ENCODE peak calls at places on chromosomes 2 and 18, in six cellular contexts. One of them, this sample, is unnamed.
A peak's percentile ranks its signal among the peaks of the same experiment; 100 is the strongest.

GRCh38 chr2:239942871-239943311 is 82.3 kb downstream of the NDUFA10 start:
- DNase-seq in NCI-H510A: no peak
- DNase-seq in B cell: peak; percentile 29
- DNase-seq in activated CD4-positive, CD25-positive, alpha-beta regulatory T cell treated with anti-CD3 and anti-CD28 coated beads, Interleukin-2, amount 50 U/mL, for 72 hours: no peak
- DNase-seq in pulmonary artery endothelial cell: no peak
- DNase-seq in NCI-H2029 treated with DMSO at 0.1 percent for 48 hours: no peak
- DNase-seq in this sample: no peak

GRCh38 chr2:26740890-26741302 is 23.2 kb upstream of the SLC35F6 start:
- DNase-seq in NCI-H510A: no peak
- DNase-seq in B cell: no peak
- DNase-seq in activated CD4-positive, CD25-positive, alpha-beta regulatory T cell treated with anti-CD3 and anti-CD28 coated beads, Interleukin-2, amount 50 U/mL, for 72 hours: no peak
- DNase-seq in pulmonary artery endothelial cell: no peak
- DNase-seq in NCI-H2029 treated with DMSO at 0.1 percent for 48 hours: no peak
- DNase-seq in this sample: no peak

GRCh38 chr18:60147326-60147725 is 225.2 kb downstream of the MC4R start:
- DNase-seq in NCI-H510A: no peak
- DNase-seq in B cell: no peak
- DNase-seq in activated CD4-positive, CD25-positive, alpha-beta regulatory T cell treated with anti-CD3 and anti-CD28 coated beads, Interleukin-2, amount 50 U/mL, for 72 hours: no peak
- DNase-seq in pulmonary artery endothelial cell: no peak
- DNase-seq in NCI-H2029 treated with DMSO at 0.1 percent for 48 hours: no peak
- DNase-seq in this sample: no peak

GRCh38 chr2:29290293-29291052 is 175.3 kb downstream of the CLIP4 start:
- DNase-seq in NCI-H510A: no peak
- DNase-seq in B cell: no peak
- DNase-seq in activated CD4-positive, CD25-positive, alpha-beta regulatory T cell treated with anti-CD3 and anti-CD28 coated beads, Interleukin-2, amount 50 U/mL, for 72 hours: no peak
- DNase-seq in pulmonary artery endothelial cell: no peak
- DNase-seq in NCI-H2029 treated with DMSO at 0.1 percent for 48 hours: no peak
- DNase-seq in this sample: no peak

GRCh38 chr2:79638943-79639342 is 126.1 kb downstream of the CTNNA2 start:
- DNase-seq in NCI-H510A: no peak
- DNase-seq in B cell: no peak
- DNase-seq in activated CD4-positive, CD25-positive, alpha-beta regulatory T cell treated with anti-CD3 and anti-CD28 coated beads, Interleukin-2, amount 50 U/mL, for 72 hours: no peak
- DNase-seq in pulmonary artery endothelial cell: no peak
- DNase-seq in NCI-H2029 treated with DMSO at 0.1 percent for 48 hours: no peak
- DNase-seq in this sample: no peak

GRCh38 chr18:59697236-59697932 is at the start of gene CCBE1:
- DNase-seq in NCI-H510A: peak; percentile 57
- DNase-seq in B cell: no peak
- DNase-seq in activated CD4-positive, CD25-positive, alpha-beta regulatory T cell treated with anti-CD3 and anti-CD28 coated beads, Interleukin-2, amount 50 U/mL, for 72 hours: peak; percentile 58
- DNase-seq in pulmonary artery endothelial cell: peak; percentile 11
- DNase-seq in NCI-H2029 treated with DMSO at 0.1 percent for 48 hours: no peak
- DNase-seq in this sample: peak; percentile 81

GRCh38 chr2:31049264-31049663 is 89.0 kb downstream of the GALNT14 start:
- DNase-seq in NCI-H510A: no peak
- DNase-seq in B cell: no peak
- DNase-seq in activated CD4-positive, CD25-positive, alpha-beta regulatory T cell treated with anti-CD3 and anti-CD28 coated beads, Interleukin-2, amount 50 U/mL, for 72 hours: no peak
- DNase-seq in pulmonary artery endothelial cell: no peak
- DNase-seq in NCI-H2029 treated with DMSO at 0.1 percent for 48 hours: no peak
- DNase-seq in this sample: no peak

GRCh38 chr18:74836296-74837139 is 238.8 kb downstream of the ZNF407 start:
- DNase-seq in NCI-H510A: peak; percentile 79
- DNase-seq in B cell: no peak
- DNase-seq in activated CD4-positive, CD25-positive, alpha-beta regulatory T cell treated with anti-CD3 and anti-CD28 coated beads, Interleukin-2, amount 50 U/mL, for 72 hours: no peak
- DNase-seq in pulmonary artery endothelial cell: no peak
- DNase-seq in NCI-H2029 treated with DMSO at 0.1 percent for 48 hours: no peak
- DNase-seq in this sample: no peak

GRCh38 chr2:140061240-140061639 is 1281.0 kb upstream of the NXPH2 start:
- DNase-seq in NCI-H510A: no peak
- DNase-seq in B cell: no peak
- DNase-seq in activated CD4-positive, CD25-positive, alpha-beta regulatory T cell treated with anti-CD3 and anti-CD28 coated beads, Interleukin-2, amount 50 U/mL, for 72 hours: no peak
- DNase-seq in pulmonary artery endothelial cell: no peak
- DNase-seq in NCI-H2029 treated with DMSO at 0.1 percent for 48 hours: no peak
- DNase-seq in this sample: no peak

GRCh38 chr2:218927411-218927810 is 32.1 kb upstream of the CDK5R2 start:
- DNase-seq in NCI-H510A: no peak
- DNase-seq in B cell: no peak
- DNase-seq in activated CD4-positive, CD25-positive, alpha-beta regulatory T cell treated with anti-CD3 and anti-CD28 coated beads, Interleukin-2, amount 50 U/mL, for 72 hours: no peak
- DNase-seq in pulmonary artery endothelial cell: no peak
- DNase-seq in NCI-H2029 treated with DMSO at 0.1 percent for 48 hours: no peak
- DNase-seq in this sample: no peak

GRCh38 chr2:118387509-118387908 is 299.2 kb downstream of the INSIG2 start:
- DNase-seq in NCI-H510A: no peak
- DNase-seq in B cell: no peak
- DNase-seq in activated CD4-positive, CD25-positive, alpha-beta regulatory T cell treated with anti-CD3 and anti-CD28 coated beads, Interleukin-2, amount 50 U/mL, for 72 hours: no peak
- DNase-seq in pulmonary artery endothelial cell: no peak
- DNase-seq in NCI-H2029 treated with DMSO at 0.1 percent for 48 hours: no peak
- DNase-seq in this sample: no peak

GRCh38 chr2:32810909-32811495 is 135.8 kb upstream of the LTBP1 start:
- DNase-seq in NCI-H510A: no peak
- DNase-seq in B cell: no peak
- DNase-seq in activated CD4-positive, CD25-positive, alpha-beta regulatory T cell treated with anti-CD3 and anti-CD28 coated beads, Interleukin-2, amount 50 U/mL, for 72 hours: no peak
- DNase-seq in pulmonary artery endothelial cell: no peak
- DNase-seq in NCI-H2029 treated with DMSO at 0.1 percent for 48 hours: no peak
- DNase-seq in this sample: no peak

This sample was measured in GM13976.